ENCODE peak calls at places on chromosomes 16 and 17, in four cellular contexts. D is K562, J is A549, B is HepG2. G is an unnamed sample.
A peak's percentile ranks its signal among the peaks of the same experiment; 100 is the strongest.

GRCh38 chr16:69761983-69762842 is at the start of gene WWP2:
- DNase-seq in J (peak; percentile 77), B (peak; percentile 77), D (peak; percentile 94), G (peak; percentile 54)

GRCh38 chr17:79287743-79288142 is 213.1 kb downstream of the ENGASE start:
- DNase-seq in B (no peak), D (no peak), J (no peak), G (no peak)

GRCh38 chr17:7720125-7720524 is 2.6 kb downstream of the DNAH2 start:
- DNase-seq in B (no peak), D (no peak), J (no peak), G (no peak)

GRCh38 chr16:88498576-88499208 is 45.6 kb downstream of the ZFPM1 start:
- DNase-seq in D (no peak), J (no peak), B (no peak), G (no peak)

GRCh38 chr17:73474370-73474988 is 162.7 kb upstream of the CDC42EP4 start:
- DNase-seq in D (peak; percentile 88), B (peak; percentile 9), J (peak; percentile 63), G (no peak)

GRCh38 chr17:42407289-42407836 is 15.7 kb downstream of the CAVIN1 start:
- DNase-seq in J (peak; percentile 96), D (peak; percentile 52), B (peak; percentile 63), G (peak; percentile 72)

GRCh38 chr16:68387301-68387700 is 61.0 kb downstream of the SMPD3 start:
- DNase-seq in B (no peak), J (no peak), D (peak; percentile 75), G (peak; percentile 74)

GRCh38 chr16:81633680-81634379 is 145.3 kb upstream of the PLCG2 start:
- DNase-seq in J (no peak), B (no peak), D (peak; percentile 34), G (no peak)

GRCh38 chr17:2386400-2387085 is 14.3 kb downstream of the MNT start:
- DNase-seq in J (no peak), D (no peak), B (no peak), G (no peak)

GRCh38 chr17:62968445-62968923 is 2.4 kb downstream of the TANC2 start:
- DNase-seq in J (peak; percentile 98), D (peak; percentile 80), B (peak; percentile 83), G (no peak)

GRCh38 chr17:66691644-66692500 is 143.0 kb upstream of the CACNG5 start:
- DNase-seq in J (no peak), B (no peak), D (no peak), G (no peak)

GRCh38 chr16:56301391-56301850 is 110.1 kb downstream of the GNAO1 start:
- DNase-seq in J (no peak), D (no peak), B (no peak), G (no peak)

GRCh38 chr16:57194512-57194911 is 8.4 kb downstream of the RSPRY1 start:
- DNase-seq in D (peak; percentile 22), J (peak; percentile 90), B (peak; percentile 96), G (no peak)

GRCh38 chr17:17933775-17934174 is 38.4 kb downstream of the TOM1L2 start:
- DNase-seq in B (no peak), D (no peak), J (no peak), G (no peak)

GRCh38 chr16:76931186-76931585 is 259.8 kb upstream of the MON1B start:
- DNase-seq in D (no peak), B (no peak), J (no peak), G (no peak)

GRCh38 chr16:86059253-86060171 is 160.6 kb downstream of the IRF8 start:
- DNase-seq in D (no peak), J (no peak), B (no peak), G (no peak)

GRCh38 chr17:1882836-1883235 is 53.0 kb downstream of the RPA1 start:
- DNase-seq in J (peak; percentile 66), B (peak; percentile 33), D (peak; percentile 18), G (peak; percentile 58)

GRCh38 chr16:28258571-28258970 is 33.8 kb upstream of the SBK1 start:
- DNase-seq in D (no peak), J (no peak), B (no peak), G (no peak)

GRCh38 chr17:3479988-3480387 is 4.2 kb downstream of the ASPA start:
- DNase-seq in B (no peak), D (no peak), J (no peak), G (no peak)

DNA sequence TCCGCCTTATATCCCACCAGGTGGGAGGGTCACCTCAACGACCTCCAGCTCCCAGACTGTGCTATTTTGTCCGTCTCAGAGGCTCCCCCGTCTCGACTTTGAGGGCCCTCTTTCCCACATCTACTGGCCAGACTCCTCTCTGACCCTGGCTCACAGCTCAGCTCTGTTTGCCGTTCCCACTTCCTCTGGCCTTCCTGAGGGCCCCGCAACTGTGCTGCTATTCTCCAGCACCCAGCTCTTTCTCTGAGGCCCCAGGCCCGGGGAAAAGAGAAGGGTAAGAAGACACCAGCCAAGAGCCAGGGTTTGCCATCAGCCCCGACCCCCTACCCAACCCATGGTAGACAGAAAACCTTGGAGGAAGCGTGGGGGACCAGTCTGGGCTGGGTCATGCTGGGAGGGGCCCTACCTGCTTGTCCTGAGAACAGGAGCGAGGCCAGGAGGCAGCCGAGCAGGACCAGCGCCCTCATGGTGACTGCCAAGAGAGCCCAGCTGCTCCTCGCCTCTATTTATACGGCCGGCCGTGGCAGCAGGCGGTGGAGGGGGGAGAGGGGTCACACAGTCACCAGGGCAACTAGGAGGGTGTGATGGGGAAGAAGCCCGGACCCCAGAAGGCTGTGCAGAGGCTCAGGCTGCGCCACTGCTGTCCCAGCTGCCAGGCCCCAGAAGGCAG is at the start of gene SRL:
- DNase-seq in D (no peak), B (no peak), J (no peak), G (no peak)
- TF ChIP-seq RNF2 in D (no peak), B (no peak), J (no peak), G (no peak)

DNA sequence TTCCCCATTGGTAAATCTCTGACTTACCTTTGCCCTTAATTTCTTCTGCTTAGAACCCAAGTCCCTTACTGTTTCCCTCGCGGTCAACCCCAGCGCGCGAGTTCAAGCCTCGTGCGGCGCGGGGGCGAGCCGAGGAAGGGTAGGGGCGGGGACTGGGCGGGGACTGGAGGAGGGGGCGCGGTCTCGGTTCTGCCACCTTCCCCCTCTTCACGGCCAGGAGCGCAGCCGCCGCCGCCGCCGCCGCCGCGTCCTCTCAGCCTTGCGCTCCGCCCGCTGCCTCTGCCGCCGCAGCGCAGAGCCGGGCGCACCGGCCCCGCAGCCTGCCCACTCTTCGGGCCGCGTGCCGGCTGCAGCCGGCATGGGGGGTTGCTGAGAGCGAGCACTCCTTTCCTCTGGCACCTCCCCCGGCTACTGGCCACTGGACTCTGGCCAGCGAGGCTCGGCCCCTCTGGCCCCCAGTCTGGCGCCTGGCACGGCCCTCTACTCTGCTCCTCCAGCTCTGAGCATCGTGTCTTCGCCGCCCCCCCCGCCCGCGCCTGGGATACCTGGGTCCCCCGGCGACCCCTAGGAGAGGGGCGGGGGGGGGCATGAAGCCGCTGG is at the start of gene RAPGEFL1:
- DNase-seq in B (no peak), D (peak; percentile 97), J (no peak), G (peak; percentile 86)
- TF ChIP-seq RNF2 in B (no peak), D (peak; percentile 58), J (no peak), G (no peak)

GRCh38 chr16:66928702-66929388 is 3.5 kb upstream of the RRAD start:
- DNase-seq in D (peak; percentile 65), B (peak; percentile 39), J (no peak), G (peak; percentile 34)

GRCh38 chr16:66925322-66925840 is at the start of gene RRAD:
- DNase-seq in B (no peak), D (peak; percentile 75), J (no peak), G (peak; percentile 67)

GRCh38 chr16:66926171-66926570 is 836 bp upstream of the RRAD start:
- DNase-seq in D (no peak), B (no peak), J (no peak), G (no peak)

GRCh38 chr16:66927918-66928649 is 2.7 kb upstream of the RRAD start:
- DNase-seq in J (no peak), D (no peak), B (no peak), G (no peak)

GRCh38 chr16:66927012-66927436 is 1.7 kb upstream of the RRAD start:
- DNase-seq in J (peak; percentile 52), D (no peak), B (peak; percentile 68), G (no peak)
- TF ChIP-seq RNF2 in J (no peak), D (no peak), B (no peak), G (no peak)

DNA sequence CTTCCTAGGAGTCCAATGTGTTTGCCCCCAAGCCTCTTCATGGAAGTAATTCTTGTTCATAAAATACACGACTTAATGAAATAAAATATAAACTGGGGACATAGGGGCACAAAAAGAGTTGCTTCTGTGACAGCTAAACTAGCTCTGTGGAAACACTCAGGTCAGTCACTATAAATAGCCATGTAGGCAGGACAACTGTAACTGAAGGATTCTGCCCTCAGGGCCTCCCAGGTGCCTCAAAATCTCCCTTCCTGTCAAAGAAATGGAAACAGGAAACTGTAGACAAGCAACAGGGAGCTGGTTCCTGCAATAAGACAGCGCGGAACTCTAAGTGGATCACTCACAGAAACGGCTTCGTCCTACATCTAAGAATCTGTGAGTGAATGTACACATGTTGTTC is 178.1 kb upstream of the ZFHX3 start:
- DNase-seq in B (no peak), D (no peak), J (no peak), G (no peak)
- TF ChIP-seq RNF2 in B (no peak), D (no peak), J (no peak), G (no peak)

GRCh38 chr17:32483451-32484019 is 3.3 kb upstream of the CDK5R1 start:
- DNase-seq in B (peak; percentile 56), J (peak; percentile 69), D (peak; percentile 23), G (peak; percentile 78)
- TF ChIP-seq RNF2 in B (no peak), J (no peak), D (no peak), G (no peak)

DNA sequence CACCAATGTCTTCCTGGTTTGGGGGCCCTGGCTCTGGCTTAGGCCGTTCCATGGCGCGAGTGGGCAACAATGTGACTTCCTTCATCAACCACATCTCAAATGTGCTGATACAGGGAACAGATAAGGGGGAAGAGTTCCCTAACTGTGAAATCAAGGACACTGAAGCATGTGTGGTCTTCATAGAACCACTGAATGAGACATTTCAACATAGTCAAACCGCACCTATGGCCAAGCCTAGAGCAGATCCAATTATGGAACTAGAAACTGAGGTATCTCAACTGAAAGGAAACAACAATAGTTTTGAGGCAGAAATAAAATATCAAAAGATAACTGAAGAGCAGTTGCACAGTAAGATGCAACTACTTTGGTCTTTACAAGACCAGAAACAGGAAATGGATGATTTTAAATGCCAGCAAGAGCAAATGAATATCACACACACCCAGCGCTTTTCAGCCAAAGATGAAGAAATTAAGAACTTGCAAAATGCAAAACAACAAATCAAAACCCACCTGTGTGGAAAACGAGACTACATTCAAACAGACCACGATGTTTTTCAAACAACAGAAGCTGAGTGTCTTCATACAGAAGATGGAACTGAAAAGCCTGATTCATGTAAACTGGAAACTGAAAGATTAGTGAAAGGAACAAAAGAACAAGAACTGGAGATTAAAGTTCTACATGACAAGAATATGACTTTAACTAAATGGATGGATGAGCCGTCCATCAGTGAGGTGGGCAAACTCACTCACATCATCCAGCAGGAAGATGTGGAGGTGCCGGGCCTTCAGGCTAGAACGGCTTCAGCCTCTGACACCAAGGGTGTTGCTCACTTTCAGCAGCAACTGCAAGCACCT is 18.1 kb upstream of the LCMT1 start:
- DNase-seq in J (no peak), B (no peak), D (no peak), G (no peak)
- TF ChIP-seq RNF2 in J (no peak), B (no peak), D (no peak), G (no peak)

G was measured in H1.